ENCODE peak calls at places on chromosomes 13 and 19, in four cellular contexts. G is GM12878, A is GM23338, Y is AG04450. K is an unnamed sample.

GRCh38 chr19:7718668-7719067 is 13.2 kb downstream of the CLEC4G start:
- DNase-seq in A (no peak), Y (no peak), G (no peak), K (no peak)

GRCh38 chr19:3440082-3440481 is 40.2 kb downstream of the SMIM24 start:
- DNase-seq in Y (no peak), A (peak; percentile 91), G (no peak), K (no peak)

GRCh38 chr19:10431943-10432735 is 11.8 kb downstream of the PDE4A start:
- DNase-seq in A (peak; percentile 60), G (no peak), Y (no peak), K (peak; percentile 41)

GRCh38 chr13:90723381-90723780 is 624.1 kb upstream of the MIR17HG start:
- DNase-seq in A (no peak), Y (no peak), G (no peak), K (peak; percentile 63)

GRCh38 chr13:27860743-27861142 is 59.1 kb upstream of the PDX1 start:
- DNase-seq in G (no peak), A (peak; percentile 43), Y (no peak), K (no peak)

GRCh38 chr13:79407349-79407979 is 1.4 kb upstream of the RBM26 start:
- DNase-seq in G (no peak), A (no peak), Y (no peak), K (no peak)

GRCh38 chr19:38735257-38735686 is 9.0 kb downstream of the CAPN12 start:
- DNase-seq in A (peak; percentile 84), Y (no peak), G (no peak), K (no peak)

GRCh38 chr19:34982275-34982674 is 17.8 kb upstream of the GRAMD1A start:
- DNase-seq in A (no peak), Y (no peak), G (no peak), K (no peak)

GRCh38 chr19:1222394-1222793 is 15.4 kb downstream of the CBARP start:
- DNase-seq in G (no peak), Y (no peak), A (no peak), K (no peak)

GRCh38 chr13:52067237-52067636 is 42.7 kb downstream of the UTP14C start:
- DNase-seq in G (no peak), A (peak; percentile 28), Y (no peak), K (peak; percentile 7)

GRCh38 chr13:31485651-31486051 is 253.7 kb upstream of the RXFP2 start:
- DNase-seq in A (no peak), G (no peak), Y (no peak), K (peak; percentile 13)

GRCh38 chr19:17775991-17776803 is 18.7 kb upstream of the B3GNT3 start:
- DNase-seq in Y (no peak), A (no peak), G (peak; percentile 80), K (peak; percentile 66)

GRCh38 chr19:10009269-10009665 is 1.0 kb downstream of the COL5A3 start:
- DNase-seq in A (peak; percentile 87), G (no peak), Y (peak; percentile 85), K (peak; percentile 89)

GRCh38 chr13:111575276-111575675 is 254.8 kb downstream of the TEX29 start:
- DNase-seq in A (no peak), Y (no peak), G (no peak), K (no peak)

GRCh38 chr13:65855276-65855675 is 1374.9 kb downstream of the PCDH9 start:
- DNase-seq in A (no peak), G (no peak), Y (no peak), K (no peak)

GRCh38 chr13:75760182-75760981 is 124.3 kb downstream of the LMO7 start:
- DNase-seq in Y (no peak), A (no peak), G (no peak), K (peak; percentile 26)

GRCh38 chr19:41398603-41399002 is 985 bp downstream of the BCKDHA start:
- DNase-seq in Y (no peak), A (no peak), G (no peak), K (no peak)
- H3K4me3 ChIP-seq in Y (peak overlapping the region; percentile 90), A (peak overlapping the region; percentile 80), G (peak overlapping the region; percentile 79), K (peak overlapping the region; percentile 82)

DNA sequence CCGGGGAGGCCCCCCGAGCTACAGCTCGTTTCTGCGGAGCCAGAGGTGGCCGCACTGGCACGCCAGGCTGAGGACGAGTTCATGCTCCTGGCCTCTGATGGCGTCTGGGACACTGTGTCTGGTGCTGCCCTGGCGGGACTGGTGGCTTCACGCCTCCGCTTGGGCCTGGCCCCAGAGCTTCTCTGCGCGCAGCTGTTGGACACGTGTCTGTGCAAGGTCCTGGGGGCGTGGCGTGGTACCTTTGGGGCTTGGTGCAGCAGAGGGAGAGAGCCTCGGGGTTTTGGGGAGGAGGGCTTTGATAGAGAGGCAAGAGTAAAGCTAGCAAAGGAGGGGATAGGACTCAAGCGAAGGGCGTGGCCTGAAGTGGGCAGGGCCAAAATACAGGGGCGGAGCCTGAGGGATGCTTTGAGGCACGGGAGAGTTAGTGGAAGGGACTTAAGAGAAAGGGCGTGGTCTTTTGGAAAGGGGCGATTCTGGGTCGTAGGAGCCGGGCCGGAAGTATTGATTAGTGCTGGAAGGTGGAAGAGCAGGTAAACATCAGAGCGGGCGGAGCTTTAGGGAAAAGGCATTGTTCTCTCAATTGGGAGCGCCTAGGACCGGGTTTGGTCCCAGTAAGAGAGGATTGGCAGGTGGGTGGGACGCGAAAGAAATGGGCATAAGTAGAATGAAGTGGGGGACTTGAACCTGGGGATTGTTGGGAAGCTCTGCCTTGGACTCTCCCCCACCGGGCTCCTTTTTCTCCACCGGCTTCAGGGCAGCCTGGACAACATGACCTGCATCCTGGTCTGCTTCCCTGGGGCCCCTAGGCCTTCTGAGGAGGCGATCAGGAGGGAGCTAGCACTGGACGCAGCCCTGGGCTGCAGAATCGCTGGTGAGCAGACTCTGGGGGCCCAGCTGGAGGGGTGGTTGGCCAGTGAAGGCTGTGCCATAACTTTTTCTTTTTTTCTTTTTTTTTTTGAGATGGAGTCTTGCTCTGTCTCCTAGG is 1.2 kb downstream of the PPM1N start:
- DNase-seq in A (peak; percentile 100), Y (no peak), G (no peak), K (no peak)
- H3K27me3 ChIP-seq in A (peaks cover 15% of the 10 kb centered on the region), Y (peaks cover 4% of the 10 kb centered on the region), G (peaks cover 9% of the 10 kb centered on the region), K (no peaks in the 10 kb centered on the region)

GRCh38 chr19:48719263-48720171 is at the start of gene MAMSTR:
- DNase-seq in Y (no peak), A (peak; percentile 35), G (no peak), K (no peak)
- H3K4me3 ChIP-seq in Y (peak within 1 kb of the TSS; percentile 44), A (peak within 1 kb of the TSS; percentile 58), G (no peak within 1 kb of the TSS), K (peak within 1 kb of the TSS; percentile 70)

DNA sequence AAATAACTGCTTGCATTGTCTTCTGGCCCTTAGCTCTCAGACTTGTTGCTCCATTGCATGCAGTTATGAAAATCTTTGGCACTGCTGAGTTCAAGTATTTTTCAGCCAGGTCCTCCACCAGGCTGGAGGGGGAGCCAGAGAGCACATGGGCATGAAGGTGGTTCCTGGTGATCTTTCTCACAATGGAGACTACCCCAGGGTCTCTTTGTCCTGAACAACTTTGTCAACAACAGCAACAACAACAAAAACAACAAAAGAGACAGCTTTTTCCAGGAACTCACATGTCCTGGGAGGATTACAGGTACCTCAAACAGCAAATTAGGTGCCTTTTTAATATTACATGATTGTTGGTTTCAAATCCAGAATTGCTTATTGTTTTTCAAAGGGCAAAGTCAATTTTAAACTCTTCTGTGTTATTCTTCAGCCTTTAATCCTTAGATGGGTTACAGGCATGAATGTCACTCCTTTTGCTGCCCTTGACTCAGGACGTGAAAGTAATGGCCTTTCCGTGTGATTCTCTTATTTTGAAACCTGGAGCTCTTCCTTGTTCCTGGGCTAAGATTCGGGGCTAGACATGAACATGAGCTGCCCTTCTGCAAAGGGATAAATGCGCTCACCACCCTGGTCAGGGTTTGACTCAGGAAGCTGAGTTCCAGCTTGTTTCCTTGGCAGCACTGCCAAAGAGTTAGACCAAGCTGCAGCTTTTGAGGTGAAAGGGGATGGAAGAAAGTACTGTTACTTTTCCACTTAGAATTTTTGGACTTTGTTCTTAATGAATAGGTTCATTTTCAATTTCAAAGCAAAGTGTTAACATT is 1.8 kb downstream of the RGCC start:
- DNase-seq in A (peak; percentile 70), Y (no peak), G (no peak), K (peak; percentile 29)
- H3K27me3 ChIP-seq in A (peaks cover 64% of the 10 kb centered on the region), Y (peaks cover 20% of the 10 kb centered on the region), G (no peaks in the 10 kb centered on the region), K (peaks cover 7% of the 10 kb centered on the region)

DNA sequence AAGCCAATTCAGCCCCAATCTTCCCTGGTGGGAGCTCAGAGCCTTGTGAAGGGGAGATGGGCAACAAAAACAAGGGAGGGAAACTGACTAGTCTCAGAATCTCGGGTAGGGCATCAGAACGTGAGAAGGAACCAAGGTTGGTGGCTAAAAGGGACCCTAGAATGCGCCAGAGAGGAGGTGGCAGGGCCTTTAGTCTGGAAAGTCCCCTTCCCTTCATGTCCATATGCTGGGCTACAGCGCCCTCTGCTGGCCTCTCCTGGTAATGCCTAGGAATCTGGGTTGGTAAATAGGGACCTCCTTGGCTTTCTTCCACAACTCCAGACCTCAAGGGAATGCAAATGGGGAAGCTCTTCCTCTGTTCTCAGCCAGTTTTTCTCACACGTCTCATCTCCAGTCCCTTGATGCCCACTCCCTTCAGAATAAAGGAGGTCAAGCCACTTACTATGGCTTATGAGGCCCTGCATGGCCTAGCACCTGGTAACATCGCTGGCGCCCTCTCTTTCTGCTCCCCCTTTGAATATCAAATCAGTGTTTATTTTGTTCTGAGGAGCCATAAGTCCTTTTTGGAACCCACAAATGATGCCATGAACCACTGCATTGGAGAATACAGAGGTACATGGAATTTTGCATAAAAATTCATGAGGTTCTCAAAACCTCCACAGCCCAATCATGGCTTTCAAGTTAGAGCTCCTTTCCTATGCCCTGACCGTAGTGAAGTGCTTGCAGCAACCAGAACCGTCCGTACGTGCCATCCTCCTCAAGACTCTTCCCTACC is 1.3 kb upstream of the CCDC97 start:
- DNase-seq in A (peak; percentile 96), G (peak; percentile 76), Y (peak; percentile 69), K (peak; percentile 74)
- H3K4me3 ChIP-seq in A (no peak overlapping the region), G (peak overlapping the region; percentile 98), Y (peak overlapping the region; percentile 93), K (no peak overlapping the region)

GRCh38 chr19:33347300-33347699 is 26.2 kb upstream of the CEBPG start:
- DNase-seq in G (no peak), Y (no peak), A (no peak), K (no peak)
- H3K27me3 ChIP-seq in G (no peaks in the 10 kb centered on the region), Y (peaks cover 18% of the 10 kb centered on the region), A (no peaks in the 10 kb centered on the region), K (peaks cover 14% of the 10 kb centered on the region)

DNA sequence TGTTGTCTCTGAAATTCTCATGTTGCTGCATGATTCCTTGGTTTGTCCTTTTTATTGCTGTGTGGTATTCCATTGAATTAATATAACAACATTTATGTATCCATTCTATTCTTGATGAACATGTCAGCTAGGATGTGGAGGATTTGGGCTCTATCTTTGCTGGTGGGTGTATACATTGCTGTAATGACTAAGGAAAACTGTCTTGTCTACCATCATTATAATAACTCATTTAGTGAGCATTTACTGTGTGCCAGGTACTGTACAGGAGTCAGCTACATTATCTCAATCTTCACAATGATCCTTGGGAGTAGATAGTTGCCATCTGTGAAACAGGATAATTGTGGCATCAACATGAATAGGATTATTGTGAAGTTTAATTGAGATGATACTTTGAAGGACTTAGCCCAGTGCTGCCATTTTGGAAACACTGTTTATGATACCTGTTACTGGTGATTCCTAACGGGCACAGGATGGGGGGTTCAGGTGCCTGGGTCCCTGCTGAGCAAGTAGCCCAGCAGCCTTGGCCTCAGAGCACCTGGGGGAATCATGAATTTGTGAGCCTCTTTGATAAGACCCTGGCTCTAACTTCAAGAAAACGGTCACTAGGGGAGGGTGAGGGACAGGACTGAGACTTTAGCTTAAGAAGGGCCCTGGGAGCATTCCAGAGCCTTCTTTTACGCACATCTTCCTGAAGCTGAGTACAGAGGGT is 1.8 kb upstream of the CCNE1 start:
- DNase-seq in Y (no peak), G (no peak), A (no peak), K (no peak)
- H3K4me3 ChIP-seq in Y (no peak overlapping the region), G (peak overlapping the region; percentile 99), A (no peak overlapping the region), K (no peak overlapping the region)